ENCODE peak calls at places on chromosomes 1 and 21, in six cellular contexts. H is fibroblast of lung, C is thoracic aorta, D is cardiac fibroblast, T is transverse colon, Q is HFF-Myc. Y is an unnamed sample.

GRCh38 chr1:30407862-30408580 is 315.4 kb downstream of the MATN1 start:
- DNase-seq in H (peak; percentile 83), C (no peak), D (no peak), T (no peak), Q (no peak), Y (no peak)

GRCh38 chr1:151059342-151060240 is at the start of gene CDC42SE1:
- DNase-seq in H (peak; percentile 83), C (peak; percentile 30), D (peak; percentile 83), T (peak; percentile 86), Q (peak; percentile 30), Y (peak; percentile 10)

GRCh38 chr1:41496080-41497055 is 11.9 kb upstream of the EDN2 start:
- DNase-seq in H (peak; percentile 88), C (peak; percentile 47), D (peak; percentile 91), T (peak; percentile 89), Q (no peak), Y (no peak)

GRCh38 chr1:4673494-4673893 is 19.1 kb downstream of the AJAP1 start:
- DNase-seq in H (no peak), C (no peak), D (no peak), T (no peak), Q (no peak), Y (no peak)

GRCh38 chr1:109094377-109094803 is 3.8 kb downstream of the TMEM167B start:
- DNase-seq in H (peak; percentile 67), C (no peak), D (peak; percentile 36), T (no peak), Q (no peak), Y (no peak)

GRCh38 chr1:169348356-169349036 is 19.1 kb downstream of the NME7 start:
- DNase-seq in H (peak; percentile 27), C (no peak), D (peak; percentile 80), T (no peak), Q (peak; percentile 43), Y (no peak)

GRCh38 chr1:154141240-154141639 is 13.6 kb downstream of the NUP210L start:
- DNase-seq in H (peak; percentile 42), C (no peak), D (peak; percentile 49), T (no peak), Q (no peak), Y (peak; percentile 14)

GRCh38 chr1:166079276-166079675 is 87.5 kb downstream of the FAM78B start:
- DNase-seq in H (no peak), C (no peak), D (no peak), T (no peak), Q (no peak), Y (no peak)

GRCh38 chr1:32349211-32349708 is 13.0 kb downstream of the FAM229A start:
- DNase-seq in H (peak; percentile 64), C (no peak), D (peak; percentile 84), T (peak; percentile 25), Q (peak; percentile 52), Y (no peak)

GRCh38 chr1:192986110-192986747 is 72.9 kb downstream of the UCHL5 start:
- DNase-seq in H (peak; percentile 77), C (no peak), D (peak; percentile 33), T (no peak), Q (no peak), Y (no peak)

GRCh38 chr1:147725685-147726084 is 34.7 kb downstream of the GJA5 start:
- DNase-seq in H (no peak), C (no peak), D (no peak), T (no peak), Q (no peak), Y (no peak)

GRCh38 chr1:85867189-85867588 is 159.0 kb upstream of the ZNHIT6 start:
- DNase-seq in H (no peak), C (no peak), D (no peak), T (no peak), Q (no peak), Y (no peak)

GRCh38 chr1:245802941-245803665 is 648.3 kb downstream of the KIF26B start:
- DNase-seq in H (peak; percentile 70), C (no peak), D (no peak), T (no peak), Q (no peak), Y (no peak)

GRCh38 chr1:161119379-161120061 is 1.6 kb downstream of the NIT1 start:
- DNase-seq in H (peak; percentile 80), C (no peak), D (peak; percentile 84), T (peak; percentile 58), Q (no peak), Y (no peak)

GRCh38 chr21:17798796-17799195 is 20.4 kb downstream of the C21orf91 start:
- DNase-seq in H (peak; percentile 40), C (no peak), D (no peak), T (no peak), Q (no peak), Y (no peak)

GRCh38 chr1:202964755-202965440 is 2.2 kb downstream of the CYB5R1 start:
- DNase-seq in H (peak; percentile 71), C (no peak), D (peak; percentile 78), T (no peak), Q (no peak), Y (no peak)

GRCh38 chr1:185998391-185998790 is 264.2 kb downstream of the HMCN1 start:
- DNase-seq in H (no peak), C (no peak), D (no peak), T (no peak), Q (no peak), Y (no peak)

GRCh38 chr1:37655274-37655673 is 20.6 kb upstream of the RSPO1 start:
- DNase-seq in H (no peak), C (no peak), D (no peak), T (no peak), Q (no peak), Y (no peak)

GRCh38 chr1:93349231-93350135 is 3.8 kb downstream of the DR1 start:
- DNase-seq in H (peak; percentile 36), C (no peak), D (peak; percentile 52), T (no peak), Q (no peak), Y (no peak)

GRCh38 chr1:228088586-228089498 is 6.3 kb downstream of the ARF1 start:
- DNase-seq in H (no peak), C (no peak), D (peak; percentile 46), T (peak; percentile 8), Q (no peak), Y (no peak)

GRCh38 chr1:183355181-183355580 is 63.0 kb downstream of the NMNAT2 start:
- DNase-seq in H (no peak), C (no peak), D (no peak), T (no peak), Q (no peak), Y (no peak)

GRCh38 chr1:197972406-197972805 is 55.2 kb downstream of the LHX9 start:
- DNase-seq in H (no peak), C (no peak), D (no peak), T (no peak), Q (no peak), Y (no peak)

GRCh38 chr1:109933856-109934711 is 23.4 kb downstream of the CSF1 start:
- DNase-seq in H (peak; percentile 93), C (no peak), D (peak; percentile 81), T (no peak), Q (no peak), Y (no peak)

GRCh38 chr1:184974086-184974836 is at the start of gene NIBAN1:
- DNase-seq in H (peak; percentile 44), C (peak; percentile 51), D (peak; percentile 58), T (peak; percentile 76), Q (no peak), Y (no peak)

DNA sequence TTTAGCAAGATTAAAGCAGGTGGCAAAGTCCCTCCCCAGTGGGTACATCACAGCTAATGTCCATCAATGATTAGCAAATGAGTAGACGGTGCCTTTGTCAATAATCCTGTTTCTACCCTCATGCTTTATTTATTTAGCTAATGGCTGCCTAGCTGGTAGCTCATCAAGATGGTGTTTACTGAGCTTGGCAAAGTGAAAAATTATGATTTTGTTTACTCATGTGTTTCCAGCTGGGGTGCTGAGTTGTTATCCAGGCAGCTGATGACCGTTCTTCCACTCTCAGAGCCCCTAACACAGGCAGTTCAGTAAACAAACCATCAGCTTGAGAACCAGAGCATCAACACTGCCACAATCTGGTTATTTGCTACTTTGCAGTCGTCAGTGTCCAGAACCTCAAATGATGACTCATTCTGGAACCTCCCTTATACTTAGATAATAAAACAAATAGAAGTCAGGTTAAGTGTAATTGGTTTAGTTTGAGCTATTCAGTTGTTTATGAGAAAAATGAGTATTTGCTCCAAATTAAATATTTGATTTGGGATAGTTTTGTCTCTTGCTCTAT is 163.9 kb downstream of the ST6GALNAC5 start:
- DNase-seq in H (peak; percentile 55), C (no peak), D (peak; percentile 68), T (no peak), Q (peak; percentile 17), Y (peak; percentile 33)
- TF ChIP-seq CTCF in H (no peak), C (no peak), D (peak; percentile 12), T (no peak), Q (no peak), Y (no peak)

GRCh38 chr1:68047659-68048026 is 2.8 kb downstream of the DIRAS3 start:
- DNase-seq in H (no peak), C (no peak), D (no peak), T (no peak), Q (no peak), Y (no peak)

GRCh38 chr1:68045511-68046180 is 4.8 kb downstream of the DIRAS3 start:
- DNase-seq in H (no peak), C (no peak), D (no peak), T (no peak), Q (no peak), Y (no peak)

GRCh38 chr1:68043443-68044090 is 6.9 kb downstream of the DIRAS3 start:
- DNase-seq in H (no peak), C (no peak), D (no peak), T (no peak), Q (no peak), Y (no peak)

GRCh38 chr1:68046885-68047658 is 3.4 kb downstream of the DIRAS3 start:
- DNase-seq in H (no peak), C (no peak), D (no peak), T (no peak), Q (no peak), Y (no peak)

DNA sequence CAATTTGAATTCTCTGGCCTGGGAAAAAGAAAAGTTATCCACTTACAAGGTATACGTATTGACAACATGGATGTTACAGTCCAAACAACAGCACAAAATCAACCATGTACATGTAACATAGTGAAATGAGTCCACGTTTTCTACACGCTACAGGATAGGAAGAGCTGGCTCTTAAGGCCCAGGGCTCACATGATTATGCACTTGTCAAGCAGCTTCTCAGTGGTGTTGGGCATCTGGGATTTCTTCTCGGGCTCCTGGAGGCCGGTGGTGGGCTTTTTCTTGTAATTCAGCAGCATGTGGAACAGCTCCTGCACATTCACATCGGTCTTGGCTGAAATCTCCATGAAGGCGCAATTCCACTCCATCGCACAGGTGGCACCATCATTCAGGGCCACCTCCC is 4.0 kb downstream of the DIRAS3 start:
- DNase-seq in H (no peak), C (no peak), D (no peak), T (no peak), Q (no peak), Y (no peak)
- H3K4me3 ChIP-seq in H (no peak overlapping the region), C (no peak overlapping the region), D (no peak overlapping the region), T (no peak overlapping the region), Q (no peak overlapping the region), Y (no peak overlapping the region)

DNA sequence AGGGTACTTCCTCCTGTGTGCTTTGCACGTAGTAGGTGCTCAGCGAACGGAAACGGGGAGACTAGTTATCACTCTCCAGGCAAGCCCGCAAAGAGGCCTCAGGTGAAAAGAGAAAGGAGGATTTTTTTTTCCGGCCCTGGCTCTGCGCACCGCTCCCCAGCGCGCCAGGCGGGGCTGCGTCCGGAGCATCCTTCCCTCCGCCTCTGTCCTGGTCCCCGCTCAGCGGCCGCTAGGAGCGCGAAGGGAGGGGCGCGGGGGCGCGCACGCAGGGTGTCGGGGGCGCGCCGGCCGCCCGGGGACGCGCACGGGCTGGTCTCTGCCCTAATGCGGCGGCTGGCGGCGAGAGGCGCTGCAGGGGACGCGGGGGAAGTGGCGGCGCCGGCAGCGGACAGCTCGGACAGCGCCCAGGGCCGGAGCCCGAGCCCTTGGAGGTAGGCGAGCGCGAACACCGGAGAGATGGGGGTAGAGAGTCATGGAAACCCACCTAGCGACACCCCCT is 42.3 kb upstream of the NFASC start:
- DNase-seq in H (peak; percentile 67), C (no peak), D (peak; percentile 31), T (peak; percentile 71), Q (no peak), Y (no peak)
- TF ChIP-seq CTCF in H (no peak), C (peak; percentile 35), D (no peak), T (no peak), Q (no peak), Y (peak; percentile 37)

GRCh38 chr1:111147948-111148347 is 7.9 kb downstream of the CEPT1 start:
- DNase-seq in H (no peak), C (no peak), D (no peak), T (no peak), Q (no peak), Y (no peak)
- H3K4me3 ChIP-seq in H (no peak overlapping the region), C (no peak overlapping the region), D (no peak overlapping the region), T (no peak overlapping the region), Q (no peak overlapping the region), Y (no peak overlapping the region)

Y was measured in AG04449.